ENCODE peak calls at places on chromosomes 5 and 9, in six cellular contexts. A is H9, F is ovary, S is stomach, J is endodermal cell, Z is hepatocyte. N is an unnamed sample.

GRCh38 chr5:175418252-175418651 is 25.7 kb downstream of the DRD1 start:
- DNase-seq in A (no peak), F (no peak), S (no peak), J (no peak), Z (no peak), N (no peak)

GRCh38 chr5:174311531-174312269 is 266.2 kb downstream of the NSG2 start:
- DNase-seq in A (peak; percentile 89), F (peak; percentile 66), S (peak; percentile 72), J (peak; percentile 95), Z (peak; percentile 81), N (peak; percentile 89)

GRCh38 chr9:131833906-131834305 is 94.0 kb upstream of the RAPGEF1 start:
- DNase-seq in A (peak; percentile 17), F (no peak), S (no peak), J (no peak), Z (no peak), N (no peak)

GRCh38 chr5:26894719-26895263 is 143.6 kb downstream of the CDH9 start:
- DNase-seq in A (no peak), F (no peak), S (no peak), J (no peak), Z (no peak), N (no peak)

GRCh38 chr9:101029300-101030021 is 934 bp downstream of the PLPPR1 start:
- DNase-seq in A (no peak), F (no peak), S (no peak), J (peak; percentile 56), Z (peak; percentile 16), N (no peak)

GRCh38 chr5:65801332-65801731 is 79.3 kb downstream of the NLN start:
- DNase-seq in A (no peak), F (no peak), S (no peak), J (no peak), Z (no peak), N (no peak)

GRCh38 chr9:136177224-136177623 is 27.7 kb downstream of the LHX3 start:
- DNase-seq in A (no peak), F (no peak), S (no peak), J (no peak), Z (no peak), N (no peak)

GRCh38 chr5:177099422-177100093 is 12.8 kb downstream of the FGFR4 start:
- DNase-seq in A (peak; percentile 75), F (no peak), S (no peak), J (peak; percentile 71), Z (no peak), N (no peak)

GRCh38 chr9:121196389-121196788 is 5.3 kb downstream of the RAB14 start:
- DNase-seq in A (no peak), F (no peak), S (no peak), J (no peak), Z (no peak), N (no peak)

GRCh38 chr5:128455861-128456361 is 82.1 kb downstream of the FBN2 start:
- DNase-seq in A (peak; percentile 31), F (no peak), S (no peak), J (peak; percentile 52), Z (no peak), N (no peak)

GRCh38 chr5:146815423-146815822 is 63.1 kb downstream of the PPP2R2B start:
- DNase-seq in A (no peak), F (no peak), S (no peak), J (no peak), Z (no peak), N (no peak)

GRCh38 chr5:6480133-6481051 is 31.7 kb downstream of the UBE2QL1 start:
- DNase-seq in A (no peak), F (no peak), S (no peak), J (peak; percentile 63), Z (no peak), N (peak; percentile 67)

GRCh38 chr9:83315649-83316048 is 222.6 kb downstream of the FRMD3 start:
- DNase-seq in A (no peak), F (no peak), S (no peak), J (no peak), Z (no peak), N (no peak)
- TF ChIP-seq CTCF in A (no peak), F (no peak), S (no peak), J (no peak), Z (no peak), N (no peak)

DNA sequence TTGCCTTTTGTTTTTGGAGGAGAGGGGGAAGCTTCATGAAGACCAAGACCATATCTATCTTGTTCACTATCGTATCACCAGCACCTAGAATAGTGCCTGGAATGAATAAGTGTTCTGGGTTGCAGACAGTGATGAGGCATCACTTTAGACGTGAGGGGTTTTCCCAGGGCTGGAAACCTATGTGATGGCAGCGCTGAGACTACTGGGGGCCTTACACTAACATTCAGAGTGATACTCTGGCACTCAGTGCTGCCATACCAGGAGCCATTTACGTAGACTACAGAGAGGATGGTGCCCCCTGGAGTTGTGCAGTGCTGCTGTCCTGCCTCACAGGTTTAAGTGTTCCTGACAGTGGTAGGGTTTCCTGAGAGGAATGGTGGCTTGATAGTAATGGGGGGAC is 6.9 kb downstream of the CCL19 start:
- DNase-seq in A (no peak), F (no peak), S (no peak), J (no peak), Z (no peak), N (no peak)
- TF ChIP-seq CTCF in A (peak; percentile 19), F (no peak), S (no peak), J (no peak), Z (no peak), N (no peak)

DNA sequence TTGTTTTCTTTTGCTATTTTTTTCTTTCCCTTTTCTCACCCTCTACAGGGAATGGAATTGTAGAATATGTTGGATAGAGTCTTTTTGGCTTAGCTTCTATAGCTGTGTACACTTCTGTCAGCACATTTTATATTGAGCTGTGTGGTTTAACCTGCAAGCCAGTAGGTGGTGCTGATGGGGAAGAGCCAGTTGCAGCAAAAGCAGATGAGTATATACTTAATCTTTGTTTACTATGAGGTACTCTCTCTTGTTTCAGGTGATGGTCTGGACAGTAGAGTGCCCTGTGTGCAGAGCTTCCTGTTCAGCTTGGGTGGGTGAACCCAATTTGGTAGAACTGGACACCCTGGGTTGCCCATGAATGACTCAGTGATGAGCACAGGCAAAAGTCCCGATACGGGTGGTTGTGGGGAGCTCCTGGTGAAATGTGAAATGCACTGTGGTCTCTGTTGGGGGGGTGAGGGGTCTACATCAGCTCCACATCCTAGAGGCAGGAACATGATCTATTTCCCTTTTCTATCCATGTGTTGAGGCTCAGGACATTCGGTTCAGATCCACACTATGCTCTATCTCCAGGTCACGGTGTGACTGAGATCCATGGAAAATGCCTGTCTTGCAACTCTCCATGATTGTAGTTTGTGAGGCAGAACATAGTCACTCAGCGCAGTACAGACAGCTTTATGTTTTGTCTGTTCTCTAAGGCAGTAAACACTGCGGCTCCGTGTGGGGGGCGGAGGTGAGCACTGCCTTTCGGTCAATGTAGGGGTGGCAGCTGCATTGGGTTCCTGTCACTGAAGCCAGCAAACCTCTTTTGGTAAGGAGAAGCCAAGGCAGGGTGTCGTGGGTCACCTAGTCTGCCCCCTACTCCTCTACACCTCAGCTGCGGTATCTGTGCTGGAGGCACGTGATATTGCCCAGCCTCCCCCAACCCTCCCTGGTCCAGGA is 353.2 kb downstream of the PRR16 start:
- DNase-seq in A (peak; percentile 50), F (no peak), S (no peak), J (peak; percentile 66), Z (peak; percentile 44), N (no peak)
- TF ChIP-seq CTCF in A (peak; percentile 80), F (no peak), S (no peak), J (peak; percentile 83), Z (peak; percentile 51), N (no peak)

GRCh38 chr9:18947772-18948391 is 85.1 kb downstream of the SAXO1 start:
- DNase-seq in A (no peak), F (no peak), S (no peak), J (no peak), Z (peak; percentile 38), N (no peak)
- TF ChIP-seq CTCF in A (peak; percentile 15), F (no peak), S (no peak), J (peak; percentile 41), Z (no peak), N (no peak)

GRCh38 chr9:111898331-111899096 is 1.9 kb downstream of the UGCG start:
- DNase-seq in A (no peak), F (no peak), S (no peak), J (no peak), Z (no peak), N (no peak)

GRCh38 chr9:111900081-111900805 is 3.6 kb downstream of the UGCG start:
- DNase-seq in A (no peak), F (no peak), S (no peak), J (no peak), Z (no peak), N (no peak)

GRCh38 chr9:111895996-111896941 is at the start of gene UGCG:
- DNase-seq in A (peak; percentile 88), F (peak; percentile 85), S (peak; percentile 92), J (peak; percentile 94), Z (peak; percentile 97), N (peak; percentile 97)

GRCh38 chr9:111897831-111898144 is 1.2 kb downstream of the UGCG start:
- DNase-seq in A (no peak), F (no peak), S (no peak), J (no peak), Z (no peak), N (peak; percentile 60)

DNA sequence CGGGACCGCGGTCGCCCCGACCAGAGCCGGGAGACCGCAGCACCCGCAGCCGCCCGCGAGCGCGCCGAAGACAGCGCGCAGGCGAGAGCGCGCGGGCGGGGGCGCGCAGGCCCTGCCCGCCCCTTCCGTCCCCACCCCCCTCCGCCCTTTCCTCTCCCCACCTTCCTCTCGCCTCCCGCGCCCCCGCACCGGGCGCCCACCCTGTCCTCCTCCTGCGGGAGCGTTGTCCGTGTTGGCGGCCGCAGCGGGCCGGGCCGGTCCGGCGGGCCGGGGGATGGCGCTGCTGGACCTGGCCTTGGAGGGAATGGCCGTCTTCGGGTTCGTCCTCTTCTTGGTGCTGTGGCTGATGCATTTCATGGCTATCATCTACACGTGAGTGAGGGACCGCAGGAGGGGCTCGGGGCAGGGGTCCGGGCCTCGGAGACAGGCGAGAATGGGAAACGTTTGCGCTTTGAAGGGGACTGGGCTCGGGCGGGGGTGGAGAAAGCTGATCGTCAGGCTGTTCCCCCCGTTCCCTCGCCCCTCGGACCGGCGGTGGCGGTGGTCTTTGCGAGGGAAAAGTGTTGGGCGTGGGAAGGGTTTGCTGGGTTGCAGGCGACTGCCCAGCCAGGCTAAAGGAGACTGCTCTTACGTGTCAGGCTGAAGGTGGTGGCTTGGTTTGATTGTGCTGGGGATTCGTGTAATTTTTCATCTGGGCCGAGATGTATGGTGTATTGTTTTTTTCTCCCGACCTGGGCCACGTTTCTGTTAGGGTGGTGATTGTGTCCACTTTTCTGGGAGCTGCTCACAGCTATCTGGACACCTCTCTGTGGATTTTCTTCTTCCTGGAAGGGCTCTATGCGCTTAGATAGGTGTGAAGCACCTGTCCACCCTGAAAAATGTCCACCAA is 572 bp downstream of the UGCG start:
- DNase-seq in A (peak; percentile 38), F (peak; percentile 70), S (no peak), J (peak; percentile 86), Z (peak; percentile 83), N (peak; percentile 77)
- TF ChIP-seq CTCF in A (peak; percentile 12), F (peak; percentile 3), S (no peak), J (peak; percentile 33), Z (peak; percentile 35), N (peak; percentile 35)

GRCh38 chr5:124736111-124736813 is 10.2 kb downstream of the ZNF608 start:
- DNase-seq in A (no peak), F (no peak), S (no peak), J (no peak), Z (no peak), N (no peak)
- TF ChIP-seq CTCF in A (no peak), F (no peak), S (no peak), J (no peak), Z (no peak), N (no peak)